ENCODE peak calls at places on chromosomes 7 and 10, in nine cellular contexts. T is CD4-positive, CD25-positive, alpha-beta regulatory T cell; U is mesendoderm; L is cardiac muscle cell; H is lower lobe of right lung; W is GM23338; Z is K562; R is NT2/D1; B is left ventricle myocardium inferior. N is an unnamed sample. For H3K4me1, the result is how much of the 10 kb centered on the place peaks cover.

GRCh38 chr10:78585952-78586351 is 482.8 kb upstream of the ZMIZ1 start:
- DNase-seq in T (no peak), U (no peak), L (no peak), H (no peak), W (no peak), Z (no peak), R (no peak), B (no peak), N (peak)

GRCh38 chr10:95246582-95247051 is 44.2 kb downstream of the PDLIM1 start:
- DNase-seq in T (peak), U (peak), L (peak), H (peak), W (peak), Z (peak), R (peak), B (peak), N (peak)

GRCh38 chr10:68792115-68792514 is 35.2 kb upstream of the STOX1 start:
- DNase-seq in T (no peak), U (peak), L (no peak), H (no peak), W (peak), Z (no peak), R (no peak), B (no peak), N (no peak)

GRCh38 chr7:71457881-71458590 is 326.1 kb downstream of the GALNT17 start:
- DNase-seq in T (no peak), U (no peak), L (no peak), H (no peak), W (peak), Z (no peak), R (no peak), B (no peak), N (no peak)

GRCh38 chr10:126500185-126500584 is 111.9 kb upstream of the ADAM12 start:
- DNase-seq in T (no peak), U (no peak), L (no peak), H (no peak), W (no peak), Z (no peak), R (no peak), B (no peak), N (no peak)

GRCh38 chr10:125531470-125531869 is 151.5 kb downstream of the TEX36 start:
- DNase-seq in T (no peak), U (peak), L (no peak), H (no peak), W (peak), Z (no peak), R (no peak), B (no peak), N (no peak)

GRCh38 chr7:18345641-18346234 is 149.8 kb upstream of the HDAC9 start:
- DNase-seq in T (peak), U (peak), L (peak), H (no peak), W (peak), Z (peak), R (peak), B (no peak), N (peak)

GRCh38 chr10:28674782-28675181 is 2.5 kb upstream of the BAMBI start:
- DNase-seq in T (no peak), U (no peak), L (no peak), H (no peak), W (no peak), Z (peak), R (no peak), B (no peak), N (no peak)

GRCh38 chr10:8331896-8332729 is 277.6 kb downstream of the GATA3 start:
- DNase-seq in T (peak), U (peak), L (peak), H (peak), W (peak), Z (no peak), R (no peak), B (peak), N (peak)

GRCh38 chr7:101608772-101609713 is 20.1 kb downstream of the MYL10 start:
- DNase-seq in T (no peak), U (peak), L (no peak), H (peak), W (peak), Z (no peak), R (no peak), B (no peak), N (peak)

GRCh38 chr10:85864173-85864549 is 502.4 kb downstream of the GRID1 start:
- DNase-seq in T (no peak), U (no peak), L (no peak), H (no peak), W (no peak), Z (no peak), R (no peak), B (no peak), N (no peak)

GRCh38 chr7:24980695-24981543 is 941 bp upstream of the OSBPL3 start:
- DNase-seq in T (peak), U (peak), L (peak), H (peak), W (peak), Z (no peak), R (no peak), B (no peak), N (peak)

GRCh38 chr7:92914645-92915044 is 78.3 kb upstream of the CDK6 start:
- DNase-seq in T (no peak), U (no peak), L (no peak), H (no peak), W (no peak), Z (no peak), R (no peak), B (no peak), N (no peak)

GRCh38 chr7:28729276-28729675 is 228.9 kb downstream of the TRIL start:
- DNase-seq in T (no peak), U (no peak), L (no peak), H (no peak), W (no peak), Z (no peak), R (no peak), B (no peak), N (no peak)

GRCh38 chr7:52504546-52504945 is 530.9 kb upstream of the POM121L12 start:
- DNase-seq in T (no peak), U (no peak), L (no peak), H (no peak), W (no peak), Z (no peak), R (no peak), B (no peak), N (no peak)

GRCh38 chr10:57696641-57697040 is 571.1 kb downstream of the IPMK start:
- DNase-seq in T (no peak), U (no peak), L (no peak), H (no peak), W (no peak), Z (no peak), R (no peak), B (no peak), N (peak)

GRCh38 chr10:60569681-60570080 is 180.0 kb upstream of the ANK3 start:
- DNase-seq in T (no peak), U (no peak), L (no peak), H (no peak), W (no peak), Z (no peak), R (no peak), B (no peak), N (no peak)
- H3K4me3 ChIP-seq in T (no peak), U (no peak), L (no peak), H (no peak), W (no peak), Z (no peak), R (no peak), B (no peak), N (no peak)

GRCh38 chr10:17609523-17610079 is 7.6 kb downstream of the HACD1 start:
- DNase-seq in T (no peak), U (no peak), L (no peak), H (no peak), W (no peak), Z (no peak), R (no peak), B (no peak), N (no peak)
- H3K4me1 ChIP-seq in T (under half), U (under half), L (under half), H (under half), W (under half), Z (under half), R (under half), B (under half), N (under half)

GRCh38 chr10:1294748-1295147 is 238.6 kb downstream of the WDR37 start:
- DNase-seq in T (no peak), U (no peak), L (no peak), H (no peak), W (no peak), Z (no peak), R (no peak), B (no peak), N (no peak)

GRCh38 chr10:1293636-1294440 is 237.7 kb downstream of the WDR37 start:
- DNase-seq in T (no peak), U (peak), L (no peak), H (no peak), W (peak), Z (no peak), R (peak), B (no peak), N (no peak)

GRCh38 chr10:1293147-1293546 is 237.0 kb downstream of the WDR37 start:
- DNase-seq in T (no peak), U (peak), L (no peak), H (no peak), W (no peak), Z (no peak), R (no peak), B (no peak), N (no peak)

GRCh38 chr10:1291178-1292090 is 235.2 kb downstream of the WDR37 start:
- DNase-seq in T (no peak), U (no peak), L (no peak), H (no peak), W (no peak), Z (no peak), R (no peak), B (no peak), N (no peak)

GRCh38 chr10:1292611-1293021 is 236.4 kb downstream of the WDR37 start:
- DNase-seq in T (no peak), U (peak), L (no peak), H (no peak), W (peak), Z (no peak), R (no peak), B (no peak), N (no peak)
- H3K4me3 ChIP-seq in T (no peak), U (no peak), L (no peak), H (no peak), W (no peak), Z (no peak), R (no peak), B (no peak), N (no peak)

GRCh38 chr7:106421181-106421762 is 136.5 kb upstream of the NAMPT start:
- DNase-seq in T (no peak), U (no peak), L (no peak), H (peak), W (no peak), Z (no peak), R (no peak), B (peak), N (no peak)
- H3K4me1 ChIP-seq in T (under half), U (under half), L (under half), H (half or more), W (under half), Z (under half), R (under half), B (half or more), N (under half)

DNA sequence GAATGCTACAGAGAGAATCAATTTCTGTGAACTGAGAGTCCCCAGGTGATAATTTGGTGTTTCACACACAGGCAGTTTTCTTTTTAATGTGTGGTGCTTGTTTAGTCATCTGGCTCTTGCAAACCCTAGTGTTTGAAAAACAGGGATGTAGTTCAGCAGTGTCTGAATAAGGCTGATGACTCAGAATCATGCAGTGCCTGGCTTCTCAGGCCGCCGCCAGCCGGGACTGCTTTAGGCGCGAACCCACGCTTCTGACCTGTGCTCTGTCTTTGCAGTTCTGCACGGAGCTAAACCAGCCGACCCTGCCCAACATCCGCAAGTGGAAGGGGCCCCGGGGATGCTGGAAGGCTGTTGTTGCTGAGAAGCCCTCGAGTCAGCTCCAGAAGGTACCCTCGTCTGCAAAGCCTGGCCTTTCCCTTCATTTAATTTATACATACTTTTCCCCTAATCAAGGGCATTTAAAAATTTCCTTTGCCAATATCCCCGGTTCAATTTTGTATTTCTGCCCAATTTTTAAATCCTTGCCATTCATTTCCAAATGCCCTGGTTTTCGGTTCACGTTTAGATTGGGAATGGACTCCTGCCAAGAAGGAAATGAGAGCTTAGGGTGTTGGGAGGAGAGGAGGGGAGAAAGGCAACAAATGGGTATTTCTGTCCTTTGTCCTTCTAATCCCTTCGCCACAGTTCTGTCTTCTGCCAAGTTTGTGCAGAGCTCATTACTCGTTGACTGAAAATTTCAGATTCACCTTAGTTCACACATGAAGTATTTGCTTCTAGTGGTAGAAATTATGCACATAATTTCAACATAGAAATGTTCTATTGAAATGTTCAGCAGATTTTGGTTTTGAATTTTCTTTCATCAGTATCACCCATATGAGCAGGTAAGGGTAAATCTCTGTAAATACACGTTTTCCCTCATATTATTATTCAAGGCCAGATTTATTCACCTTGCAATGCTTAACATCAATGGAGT is 108.5 kb upstream of the ANLN start:
- DNase-seq in T (no peak), U (peak), L (peak), H (peak), W (peak), Z (no peak), R (peak), B (peak), N (no peak)
- H3K4me3 ChIP-seq in T (no peak), U (no peak), L (no peak), H (no peak), W (peak), Z (no peak), R (no peak), B (no peak), N (no peak)